ENCODE peak calls at places on chromosomes 11 and 22, in nine cellular contexts. V is SK-N-SH, A is NB4, M is neural progenitor cell, S is lung, U is fibroblast of lung, H is ovary, N is astrocyte, K is heart right ventricle. L is an unnamed sample.

GRCh38 chr11:111871693-111872161 is 346 bp upstream of the ALG9 start:
- DNase-seq in V (peak; percentile 28), A (peak; percentile 20), M (no peak), S (no peak), U (no peak), H (no peak), N (no peak), K (no peak), L (no peak)

GRCh38 chr11:120613264-120614226 is 102.0 kb downstream of the GRIK4 start:
- DNase-seq in V (no peak), A (no peak), M (peak; percentile 26), S (no peak), U (no peak), H (no peak), N (no peak), K (no peak), L (peak; percentile 84)

GRCh38 chr11:17533782-17534415 is 10.3 kb downstream of the USH1C start:
- DNase-seq in V (no peak), A (no peak), M (no peak), S (no peak), U (no peak), H (no peak), N (no peak), K (no peak), L (no peak)

GRCh38 chr22:37484115-37485005 is 1.8 kb downstream of the MFNG start:
- DNase-seq in V (no peak), A (no peak), M (peak; percentile 71), S (peak; percentile 72), U (no peak), H (no peak), N (no peak), K (peak; percentile 63), L (peak; percentile 94)

GRCh38 chr11:10488121-10488580 is 33.1 kb downstream of the AMPD3 start:
- DNase-seq in V (no peak), A (no peak), M (no peak), S (no peak), U (peak; percentile 9), H (no peak), N (no peak), K (no peak), L (peak; percentile 24)

GRCh38 chr11:70788247-70789022 is 390.1 kb downstream of the CTTN start:
- DNase-seq in V (no peak), A (peak; percentile 51), M (no peak), S (no peak), U (peak; percentile 91), H (no peak), N (peak; percentile 88), K (no peak), L (no peak)

GRCh38 chr22:38467904-38468760 is at the start of gene KDELR3:
- DNase-seq in V (peak; percentile 80), A (peak; percentile 69), M (peak; percentile 57), S (peak; percentile 56), U (peak; percentile 76), H (peak; percentile 83), N (peak; percentile 52), K (peak; percentile 70), L (peak; percentile 53)

GRCh38 chr11:92707173-92707619 is 262.3 kb upstream of the MTNR1B start:
- DNase-seq in V (no peak), A (no peak), M (peak; percentile 14), S (no peak), U (no peak), H (no peak), N (no peak), K (no peak), L (no peak)

GRCh38 chr11:36657610-36658225 is 59.7 kb upstream of the RAG2 start:
- DNase-seq in V (no peak), A (no peak), M (no peak), S (no peak), U (no peak), H (no peak), N (no peak), K (no peak), L (no peak)

GRCh38 chr11:15761235-15761634 is 595.1 kb downstream of the SOX6 start:
- DNase-seq in V (no peak), A (no peak), M (no peak), S (no peak), U (no peak), H (no peak), N (no peak), K (no peak), L (no peak)

DNA sequence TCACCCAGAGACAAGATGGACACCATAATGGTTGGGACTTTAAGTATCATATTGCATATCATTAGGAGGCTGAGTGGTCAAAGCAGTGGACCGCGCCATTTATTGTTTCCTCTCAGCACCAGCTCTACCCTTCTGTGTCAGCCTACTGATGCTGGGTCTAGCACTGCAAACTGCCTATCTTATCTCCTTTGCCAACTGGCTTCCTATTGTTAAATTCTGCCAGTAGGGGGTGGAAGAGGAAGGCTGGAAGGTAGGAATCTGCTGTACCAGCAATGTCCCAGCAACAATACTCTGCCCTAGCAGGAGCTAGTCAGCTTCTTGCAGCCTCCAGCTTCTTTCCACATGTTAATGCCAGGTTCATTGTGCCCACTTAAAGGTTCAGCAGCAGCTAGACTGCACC is 367.1 kb upstream of the PDGFD start:
- DNase-seq in V (no peak), A (peak; percentile 46), M (peak; percentile 28), S (no peak), U (no peak), H (no peak), N (no peak), K (no peak), L (peak; percentile 13)
- TF ChIP-seq CTCF in V (peak; percentile 47), A (peak; percentile 43), M (peak; percentile 44), S (peak; percentile 6), U (peak; percentile 22), H (no peak), N (no peak), K (no peak), L (peak; percentile 17)

GRCh38 chr11:47589103-47589502 is 2.6 kb downstream of the FAM180B start:
- DNase-seq in V (no peak), A (peak; percentile 33), M (no peak), S (no peak), U (no peak), H (no peak), N (no peak), K (no peak), L (no peak)

GRCh38 chr11:47591764-47592163 is 2.4 kb downstream of the C1QTNF4 start:
- DNase-seq in V (no peak), A (peak; percentile 98), M (peak; percentile 14), S (no peak), U (no peak), H (peak; percentile 26), N (no peak), K (no peak), L (no peak)

GRCh38 chr11:47587733-47588326 is 1.4 kb downstream of the FAM180B start:
- DNase-seq in V (no peak), A (peak; percentile 96), M (no peak), S (peak; percentile 46), U (no peak), H (peak; percentile 36), N (no peak), K (peak; percentile 37), L (no peak)

GRCh38 chr11:47590026-47590861 is 3.8 kb downstream of the FAM180B start:
- DNase-seq in V (no peak), A (no peak), M (peak; percentile 15), S (no peak), U (peak; percentile 25), H (peak; percentile 82), N (no peak), K (no peak), L (no peak)

GRCh38 chr11:47589504-47590025 is 3.1 kb downstream of the FAM180B start:
- DNase-seq in V (no peak), A (no peak), M (no peak), S (no peak), U (no peak), H (peak; percentile 74), N (no peak), K (no peak), L (no peak)
- H3K4me3 ChIP-seq in V (no peak overlapping the region), A (peak overlapping the region; percentile 88), M (no peak overlapping the region), S (peak overlapping the region; percentile 15), U (no peak overlapping the region), H (peak overlapping the region; percentile 58), N (peak overlapping the region; percentile 39), K (peak overlapping the region; percentile 42), L (no peak overlapping the region)

DNA sequence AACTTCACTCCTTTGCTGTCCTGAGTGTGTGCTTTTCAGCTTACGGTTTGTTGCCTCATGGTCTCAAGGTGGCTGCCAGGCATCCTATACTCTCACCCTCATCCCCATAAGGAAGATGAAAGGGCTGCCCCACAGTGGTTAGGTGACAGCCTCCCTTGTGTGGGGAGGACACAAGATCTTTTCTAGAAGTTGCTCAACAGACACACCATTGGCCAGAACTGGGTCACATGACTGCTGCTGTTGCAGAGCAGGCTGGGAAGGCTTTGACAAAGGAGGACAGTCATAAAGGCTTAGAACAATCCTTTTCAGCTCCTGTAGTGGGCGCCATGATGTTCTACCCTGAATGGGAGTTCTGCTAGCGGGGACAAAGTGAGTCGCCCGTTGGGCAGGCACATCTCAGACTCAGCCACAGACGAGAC is 69.7 kb upstream of the RASD2 start:
- DNase-seq in V (no peak), A (peak; percentile 42), M (no peak), S (no peak), U (peak; percentile 52), H (no peak), N (peak; percentile 25), K (no peak), L (no peak)
- TF ChIP-seq CTCF in V (peak; percentile 21), A (no peak), M (no peak), S (no peak), U (no peak), H (no peak), N (peak; percentile 29), K (no peak), L (no peak)

GRCh38 chr11:73946798-73947458 is 3.9 kb upstream of the DNAJB13 start:
- DNase-seq in V (no peak), A (no peak), M (no peak), S (no peak), U (no peak), H (no peak), N (no peak), K (no peak), L (no peak)

GRCh38 chr11:73942030-73942429 is 8.8 kb upstream of the DNAJB13 start:
- DNase-seq in V (no peak), A (no peak), M (no peak), S (no peak), U (no peak), H (no peak), N (no peak), K (no peak), L (no peak)

GRCh38 chr11:73944901-73945300 is 5.9 kb upstream of the DNAJB13 start:
- DNase-seq in V (no peak), A (no peak), M (no peak), S (no peak), U (no peak), H (no peak), N (no peak), K (no peak), L (no peak)

GRCh38 chr11:73945396-73945795 is 5.4 kb upstream of the DNAJB13 start:
- DNase-seq in V (no peak), A (peak; percentile 40), M (no peak), S (no peak), U (no peak), H (no peak), N (no peak), K (no peak), L (no peak)

GRCh38 chr11:73944085-73944484 is 6.7 kb upstream of the DNAJB13 start:
- DNase-seq in V (no peak), A (no peak), M (no peak), S (no peak), U (no peak), H (no peak), N (no peak), K (no peak), L (no peak)
- H3K4me3 ChIP-seq in V (no peak overlapping the region), A (no peak overlapping the region), M (no peak overlapping the region), S (no peak overlapping the region), U (no peak overlapping the region), H (no peak overlapping the region), N (no peak overlapping the region), K (no peak overlapping the region), L (no peak overlapping the region)

L was measured in GM12865.